ENCODE peak calls at places on chromosomes 12 and 14, in seven cellular contexts. One of them, this sample, is unnamed.
A peak's percentile ranks its signal among the peaks of the same experiment; 100 is the strongest.

GRCh38 chr12:14756331-14757143 is 46.7 kb downstream of the WBP11 start:
- DNase-seq in hypothalamus: no peak
- DNase-seq in EH: peak; percentile 12
- DNase-seq in amniotic stem cell: no peak
- DNase-seq in activated T-helper 1 cell treated with Interleukin-2 at 50 U/mL for 16 hours: no peak
- DNase-seq in endothelial cell: peak; percentile 53
- DNase-seq in pancreas: no peak
- DNase-seq in this sample: no peak

GRCh38 chr12:67989184-67989965 is at the start of gene IFNG-AS1:
- DNase-seq in hypothalamus: no peak
- DNase-seq in EH: no peak
- DNase-seq in amniotic stem cell: no peak
- DNase-seq in activated T-helper 1 cell treated with Interleukin-2 at 50 U/mL for 16 hours: no peak
- DNase-seq in endothelial cell: no peak
- DNase-seq in pancreas: no peak
- DNase-seq in this sample: no peak

GRCh38 chr12:52971701-52972329 is 22.9 kb downstream of the KRT18 start:
- DNase-seq in hypothalamus: no peak
- DNase-seq in EH: peak; percentile 91
- DNase-seq in amniotic stem cell: peak; percentile 64
- DNase-seq in activated T-helper 1 cell treated with Interleukin-2 at 50 U/mL for 16 hours: no peak
- DNase-seq in endothelial cell: no peak
- DNase-seq in pancreas: no peak
- DNase-seq in this sample: no peak

GRCh38 chr14:105156414-105157375 is 11.9 kb downstream of the JAG2 start:
- DNase-seq in hypothalamus: no peak
- DNase-seq in EH: no peak
- DNase-seq in amniotic stem cell: no peak
- DNase-seq in activated T-helper 1 cell treated with Interleukin-2 at 50 U/mL for 16 hours: no peak
- DNase-seq in endothelial cell: no peak
- DNase-seq in pancreas: no peak
- DNase-seq in this sample: no peak

GRCh38 chr12:59357811-59358210 is 238.0 kb upstream of the SLC16A7 start:
- DNase-seq in hypothalamus: no peak
- DNase-seq in EH: no peak
- DNase-seq in amniotic stem cell: no peak
- DNase-seq in activated T-helper 1 cell treated with Interleukin-2 at 50 U/mL for 16 hours: no peak
- DNase-seq in endothelial cell: no peak
- DNase-seq in pancreas: no peak
- DNase-seq in this sample: no peak

GRCh38 chr12:98423963-98424362 is 91.4 kb upstream of the TMPO start:
- DNase-seq in hypothalamus: no peak
- DNase-seq in EH: no peak
- DNase-seq in amniotic stem cell: no peak
- DNase-seq in activated T-helper 1 cell treated with Interleukin-2 at 50 U/mL for 16 hours: no peak
- DNase-seq in endothelial cell: no peak
- DNase-seq in pancreas: no peak
- DNase-seq in this sample: no peak

GRCh38 chr12:132514216-132514820 is 24.4 kb downstream of the FBRSL1 start:
- DNase-seq in hypothalamus: no peak
- DNase-seq in EH: no peak
- DNase-seq in amniotic stem cell: no peak
- DNase-seq in activated T-helper 1 cell treated with Interleukin-2 at 50 U/mL for 16 hours: no peak
- DNase-seq in endothelial cell: no peak
- DNase-seq in pancreas: no peak
- DNase-seq in this sample: no peak

GRCh38 chr12:34399631-34400422 is 377.5 kb downstream of the ALG10 start:
- DNase-seq in hypothalamus: no peak
- DNase-seq in EH: no peak
- DNase-seq in amniotic stem cell: no peak
- DNase-seq in activated T-helper 1 cell treated with Interleukin-2 at 50 U/mL for 16 hours: no peak
- DNase-seq in endothelial cell: peak; percentile 0
- DNase-seq in pancreas: peak; percentile 30
- DNase-seq in this sample: no peak

GRCh38 chr14:80792756-80793155 is 148.8 kb downstream of the CEP128 start:
- DNase-seq in hypothalamus: no peak
- DNase-seq in EH: no peak
- DNase-seq in amniotic stem cell: no peak
- DNase-seq in activated T-helper 1 cell treated with Interleukin-2 at 50 U/mL for 16 hours: no peak
- DNase-seq in endothelial cell: no peak
- DNase-seq in pancreas: no peak
- DNase-seq in this sample: peak; percentile 56

GRCh38 chr12:121784460-121784859 is 9.0 kb downstream of the RHOF start:
- DNase-seq in hypothalamus: no peak
- DNase-seq in EH: peak; percentile 92
- DNase-seq in amniotic stem cell: peak; percentile 42
- DNase-seq in activated T-helper 1 cell treated with Interleukin-2 at 50 U/mL for 16 hours: no peak
- DNase-seq in endothelial cell: no peak
- DNase-seq in pancreas: no peak
- DNase-seq in this sample: peak; percentile 37

GRCh38 chr12:57234233-57234570 is 4.7 kb downstream of the SHMT2 start:
- DNase-seq in hypothalamus: no peak
- DNase-seq in EH: no peak
- DNase-seq in amniotic stem cell: no peak
- DNase-seq in activated T-helper 1 cell treated with Interleukin-2 at 50 U/mL for 16 hours: no peak
- DNase-seq in endothelial cell: no peak
- DNase-seq in pancreas: no peak
- DNase-seq in this sample: no peak

GRCh38 chr12:68665016-68665569 is 21.7 kb upstream of the NUP107 start:
- DNase-seq in hypothalamus: no peak
- DNase-seq in EH: no peak
- DNase-seq in amniotic stem cell: no peak
- DNase-seq in activated T-helper 1 cell treated with Interleukin-2 at 50 U/mL for 16 hours: no peak
- DNase-seq in endothelial cell: no peak
- DNase-seq in pancreas: no peak
- DNase-seq in this sample: no peak

GRCh38 chr12:57079821-57080220 is 1.2 kb upstream of the NEMP1 start:
- DNase-seq in hypothalamus: no peak
- DNase-seq in EH: no peak
- DNase-seq in amniotic stem cell: no peak
- DNase-seq in activated T-helper 1 cell treated with Interleukin-2 at 50 U/mL for 16 hours: no peak
- DNase-seq in endothelial cell: no peak
- DNase-seq in pancreas: no peak
- DNase-seq in this sample: no peak

GRCh38 chr12:124668602-124669001 is 101.2 kb upstream of the NCOR2 start:
- DNase-seq in hypothalamus: no peak
- DNase-seq in EH: peak; percentile 26
- DNase-seq in amniotic stem cell: no peak
- DNase-seq in activated T-helper 1 cell treated with Interleukin-2 at 50 U/mL for 16 hours: no peak
- DNase-seq in endothelial cell: no peak
- DNase-seq in pancreas: no peak
- DNase-seq in this sample: no peak

GRCh38 chr14:105442834-105443233 is 23.2 kb downstream of the MTA1 start:
- DNase-seq in hypothalamus: no peak
- DNase-seq in EH: no peak
- DNase-seq in amniotic stem cell: no peak
- DNase-seq in activated T-helper 1 cell treated with Interleukin-2 at 50 U/mL for 16 hours: no peak
- DNase-seq in endothelial cell: no peak
- DNase-seq in pancreas: no peak
- DNase-seq in this sample: no peak

GRCh38 chr12:69639400-69640016 is 28.8 kb upstream of the LRRC10 start:
- DNase-seq in hypothalamus: peak; percentile 19
- DNase-seq in EH: peak; percentile 76
- DNase-seq in amniotic stem cell: peak; percentile 51
- DNase-seq in activated T-helper 1 cell treated with Interleukin-2 at 50 U/mL for 16 hours: peak; percentile 26
- DNase-seq in endothelial cell: peak; percentile 74
- DNase-seq in pancreas: peak; percentile 83
- DNase-seq in this sample: peak; percentile 45

GRCh38 chr12:68641138-68641537 is 30.4 kb downstream of the RAP1B start:
- DNase-seq in hypothalamus: no peak
- DNase-seq in EH: no peak
- DNase-seq in amniotic stem cell: no peak
- DNase-seq in activated T-helper 1 cell treated with Interleukin-2 at 50 U/mL for 16 hours: no peak
- DNase-seq in endothelial cell: no peak
- DNase-seq in pancreas: no peak
- DNase-seq in this sample: no peak

GRCh38 chr14:78359581-78359980 is 189.4 kb downstream of the NRXN3 start:
- DNase-seq in hypothalamus: no peak
- DNase-seq in EH: no peak
- DNase-seq in amniotic stem cell: no peak
- DNase-seq in activated T-helper 1 cell treated with Interleukin-2 at 50 U/mL for 16 hours: no peak
- DNase-seq in endothelial cell: no peak
- DNase-seq in pancreas: no peak
- DNase-seq in this sample: no peak

GRCh38 chr12:53427905-53428594 is 4.4 kb downstream of the AMHR2 start:
- DNase-seq in hypothalamus: no peak
- DNase-seq in EH: peak; percentile 90
- DNase-seq in amniotic stem cell: peak; percentile 77
- DNase-seq in activated T-helper 1 cell treated with Interleukin-2 at 50 U/mL for 16 hours: no peak
- DNase-seq in endothelial cell: no peak
- DNase-seq in pancreas: peak; percentile 33
- DNase-seq in this sample: no peak

GRCh38 chr12:132459270-132459669 is 30.7 kb upstream of the FBRSL1 start:
- DNase-seq in hypothalamus: no peak
- DNase-seq in EH: no peak
- DNase-seq in amniotic stem cell: no peak
- DNase-seq in activated T-helper 1 cell treated with Interleukin-2 at 50 U/mL for 16 hours: no peak
- DNase-seq in endothelial cell: no peak
- DNase-seq in pancreas: no peak
- DNase-seq in this sample: no peak

GRCh38 chr12:120199025-120199424 is 1.9 kb downstream of the RPLP0 start:
- DNase-seq in hypothalamus: no peak
- DNase-seq in EH: no peak
- DNase-seq in amniotic stem cell: no peak
- DNase-seq in activated T-helper 1 cell treated with Interleukin-2 at 50 U/mL for 16 hours: no peak
- DNase-seq in endothelial cell: no peak
- DNase-seq in pancreas: no peak
- DNase-seq in this sample: no peak

GRCh38 chr12:4051616-4052015 is 178.4 kb upstream of the PARP11 start:
- DNase-seq in hypothalamus: no peak
- DNase-seq in EH: no peak
- DNase-seq in amniotic stem cell: no peak
- DNase-seq in activated T-helper 1 cell treated with Interleukin-2 at 50 U/mL for 16 hours: no peak
- DNase-seq in endothelial cell: no peak
- DNase-seq in pancreas: no peak
- DNase-seq in this sample: no peak

GRCh38 chr14:70709726-70710382 is 68.1 kb downstream of the TTC9 start:
- DNase-seq in hypothalamus: no peak
- DNase-seq in EH: no peak
- DNase-seq in amniotic stem cell: no peak
- DNase-seq in activated T-helper 1 cell treated with Interleukin-2 at 50 U/mL for 16 hours: no peak
- DNase-seq in endothelial cell: no peak
- DNase-seq in pancreas: no peak
- DNase-seq in this sample: no peak

GRCh38 chr12:20044836-20045235 is 323.5 kb upstream of the PDE3A start:
- DNase-seq in hypothalamus: no peak
- DNase-seq in EH: peak; percentile 63
- DNase-seq in amniotic stem cell: no peak
- DNase-seq in activated T-helper 1 cell treated with Interleukin-2 at 50 U/mL for 16 hours: no peak
- DNase-seq in endothelial cell: no peak
- DNase-seq in pancreas: no peak
- DNase-seq in this sample: no peak

GRCh38 chr12:6767592-6768384 is 1.6 kb downstream of the PTMS start:
- DNase-seq in hypothalamus: no peak
- DNase-seq in EH: peak; percentile 48
- DNase-seq in amniotic stem cell: no peak
- DNase-seq in activated T-helper 1 cell treated with Interleukin-2 at 50 U/mL for 16 hours: no peak
- DNase-seq in endothelial cell: no peak
- DNase-seq in pancreas: no peak
- DNase-seq in this sample: peak; percentile 73

GRCh38 chr12:103779410-103780092 is 61.5 kb downstream of the NT5DC3 start:
- DNase-seq in hypothalamus: no peak
- DNase-seq in EH: peak; percentile 49
- DNase-seq in amniotic stem cell: no peak
- DNase-seq in activated T-helper 1 cell treated with Interleukin-2 at 50 U/mL for 16 hours: no peak
- DNase-seq in endothelial cell: no peak
- DNase-seq in pancreas: no peak
- DNase-seq in this sample: no peak

GRCh38 chr14:78164226-78164853 is 5.8 kb upstream of the NRXN3 start:
- DNase-seq in hypothalamus: no peak
- DNase-seq in EH: no peak
- DNase-seq in amniotic stem cell: no peak
- DNase-seq in activated T-helper 1 cell treated with Interleukin-2 at 50 U/mL for 16 hours: no peak
- DNase-seq in endothelial cell: peak; percentile 75
- DNase-seq in pancreas: no peak
- DNase-seq in this sample: no peak

GRCh38 chr12:19021646-19022045 is 107.9 kb upstream of the PLEKHA5 start:
- DNase-seq in hypothalamus: no peak
- DNase-seq in EH: peak; percentile 24
- DNase-seq in amniotic stem cell: no peak
- DNase-seq in activated T-helper 1 cell treated with Interleukin-2 at 50 U/mL for 16 hours: no peak
- DNase-seq in endothelial cell: no peak
- DNase-seq in pancreas: no peak
- DNase-seq in this sample: no peak

GRCh38 chr14:46344327-46344937 is 307.1 kb downstream of the RPL10L start:
- DNase-seq in hypothalamus: no peak
- DNase-seq in EH: peak; percentile 17
- DNase-seq in amniotic stem cell: no peak
- DNase-seq in activated T-helper 1 cell treated with Interleukin-2 at 50 U/mL for 16 hours: no peak
- DNase-seq in endothelial cell: peak; percentile 31
- DNase-seq in pancreas: no peak
- DNase-seq in this sample: no peak

GRCh38 chr12:88600272-88600671 is 20.0 kb upstream of the KITLG start:
- DNase-seq in hypothalamus: no peak
- DNase-seq in EH: peak; percentile 94
- DNase-seq in amniotic stem cell: peak; percentile 42
- DNase-seq in activated T-helper 1 cell treated with Interleukin-2 at 50 U/mL for 16 hours: no peak
- DNase-seq in endothelial cell: no peak
- DNase-seq in pancreas: no peak
- DNase-seq in this sample: no peak

GRCh38 chr14:32711103-32711680 is 227.5 kb upstream of the NPAS3 start:
- DNase-seq in hypothalamus: no peak
- DNase-seq in EH: peak; percentile 63
- DNase-seq in amniotic stem cell: peak; percentile 27
- DNase-seq in activated T-helper 1 cell treated with Interleukin-2 at 50 U/mL for 16 hours: no peak
- DNase-seq in endothelial cell: peak; percentile 42
- DNase-seq in pancreas: no peak
- DNase-seq in this sample: no peak

GRCh38 chr14:105061428-105062047 is 3.7 kb downstream of the GPR132 start:
- DNase-seq in hypothalamus: no peak
- DNase-seq in EH: no peak
- DNase-seq in amniotic stem cell: no peak
- DNase-seq in activated T-helper 1 cell treated with Interleukin-2 at 50 U/mL for 16 hours: no peak
- DNase-seq in endothelial cell: no peak
- DNase-seq in pancreas: peak; percentile 61
- DNase-seq in this sample: no peak

This sample was measured in putamen.